ENCODE peak calls at places on chromosomes 16 and 17, in four cellular contexts. One of them, this sample, is unnamed.

GRCh38 chr17:55430531-55431228 is 9.0 kb upstream of the MMD start:
- DNase-seq in dorsolateral prefrontal cortex: no peak
- DNase-seq in suprapubic skin: no peak
- DNase-seq in mucosa of descending colon: no peak
- DNase-seq in this sample: peak; percentile 52

GRCh38 chr17:41340496-41340895 is 10.1 kb downstream of the KRT33A start:
- DNase-seq in dorsolateral prefrontal cortex: no peak
- DNase-seq in suprapubic skin: no peak
- DNase-seq in mucosa of descending colon: no peak
- DNase-seq in this sample: no peak

GRCh38 chr17:69246726-69247375 is 18.2 kb upstream of the ABCA10 start:
- DNase-seq in dorsolateral prefrontal cortex: no peak
- DNase-seq in suprapubic skin: no peak
- DNase-seq in mucosa of descending colon: no peak
- DNase-seq in this sample: peak; percentile 56

GRCh38 chr17:63530557-63531021 is 7.4 kb downstream of the KCNH6 start:
- DNase-seq in dorsolateral prefrontal cortex: no peak
- DNase-seq in suprapubic skin: peak; percentile 67
- DNase-seq in mucosa of descending colon: no peak
- DNase-seq in this sample: no peak

GRCh38 chr17:59783221-59784016 is 76.0 kb downstream of the VMP1 start:
- DNase-seq in dorsolateral prefrontal cortex: no peak
- DNase-seq in suprapubic skin: no peak
- DNase-seq in mucosa of descending colon: no peak
- DNase-seq in this sample: peak; percentile 79

GRCh38 chr16:23858496-23859062 is 22.8 kb downstream of the PRKCB start:
- DNase-seq in dorsolateral prefrontal cortex: no peak
- DNase-seq in suprapubic skin: no peak
- DNase-seq in mucosa of descending colon: no peak
- DNase-seq in this sample: peak; percentile 29

GRCh38 chr17:40666366-40666765 is 1.4 kb upstream of the KRT222 start:
- DNase-seq in dorsolateral prefrontal cortex: no peak
- DNase-seq in suprapubic skin: no peak
- DNase-seq in mucosa of descending colon: no peak
- DNase-seq in this sample: no peak

GRCh38 chr17:73974536-73974935 is 228.9 kb upstream of the RPL38 start:
- DNase-seq in dorsolateral prefrontal cortex: no peak
- DNase-seq in suprapubic skin: no peak
- DNase-seq in mucosa of descending colon: no peak
- DNase-seq in this sample: no peak

GRCh38 chr16:76385831-76386230 is 108.6 kb downstream of the CNTNAP4 start:
- DNase-seq in dorsolateral prefrontal cortex: no peak
- DNase-seq in suprapubic skin: no peak
- DNase-seq in mucosa of descending colon: no peak
- DNase-seq in this sample: no peak

GRCh38 chr16:1991135-1991551 is 1.4 kb downstream of the SYNGR3 start:
- DNase-seq in dorsolateral prefrontal cortex: peak; percentile 40
- DNase-seq in suprapubic skin: no peak
- DNase-seq in mucosa of descending colon: peak; percentile 67
- DNase-seq in this sample: no peak

GRCh38 chr17:65741690-65742089 is 180.2 kb upstream of the AXIN2 start:
- DNase-seq in dorsolateral prefrontal cortex: no peak
- DNase-seq in suprapubic skin: no peak
- DNase-seq in mucosa of descending colon: no peak
- DNase-seq in this sample: no peak

GRCh38 chr16:974001-974601 is 3.3 kb upstream of the LMF1 start:
- DNase-seq in dorsolateral prefrontal cortex: no peak
- DNase-seq in suprapubic skin: no peak
- DNase-seq in mucosa of descending colon: no peak
- DNase-seq in this sample: no peak

GRCh38 chr16:47460301-47460754 is 535 bp downstream of the ITFG1 start:
- DNase-seq in dorsolateral prefrontal cortex: no peak
- DNase-seq in suprapubic skin: no peak
- DNase-seq in mucosa of descending colon: no peak
- DNase-seq in this sample: peak; percentile 39

GRCh38 chr16:89431158-89431584 is 59.2 kb downstream of the ANKRD11 start:
- DNase-seq in dorsolateral prefrontal cortex: no peak
- DNase-seq in suprapubic skin: no peak
- DNase-seq in mucosa of descending colon: peak; percentile 76
- DNase-seq in this sample: peak; percentile 69

GRCh38 chr17:44362964-44363612 is 565 bp downstream of the FAM171A2 start:
- DNase-seq in dorsolateral prefrontal cortex: no peak
- DNase-seq in suprapubic skin: peak; percentile 79
- DNase-seq in mucosa of descending colon: no peak
- DNase-seq in this sample: no peak

GRCh38 chr17:74527081-74527480 is 4.2 kb downstream of the CD300LB start:
- DNase-seq in dorsolateral prefrontal cortex: no peak
- DNase-seq in suprapubic skin: peak; percentile 45
- DNase-seq in mucosa of descending colon: no peak
- DNase-seq in this sample: no peak

GRCh38 chr17:40190197-40191021 is 13.1 kb downstream of the RAPGEFL1 start:
- DNase-seq in dorsolateral prefrontal cortex: no peak
- DNase-seq in suprapubic skin: no peak
- DNase-seq in mucosa of descending colon: no peak
- DNase-seq in this sample: peak; percentile 33

GRCh38 chr17:74199306-74200092 is 4.0 kb upstream of the RPL38 start:
- DNase-seq in dorsolateral prefrontal cortex: peak; percentile 74
- DNase-seq in suprapubic skin: no peak
- DNase-seq in mucosa of descending colon: peak; percentile 80
- DNase-seq in this sample: peak; percentile 62

GRCh38 chr17:82134101-82134500 is 36.1 kb upstream of the FASN start:
- DNase-seq in dorsolateral prefrontal cortex: no peak
- DNase-seq in suprapubic skin: peak; percentile 94
- DNase-seq in mucosa of descending colon: no peak
- DNase-seq in this sample: peak; percentile 41

GRCh38 chr16:5309946-5310611 is 212.5 kb upstream of the EEF2KMT start:
- DNase-seq in dorsolateral prefrontal cortex: no peak
- DNase-seq in suprapubic skin: no peak
- DNase-seq in mucosa of descending colon: peak; percentile 61
- DNase-seq in this sample: no peak

GRCh38 chr17:45052052-45052772 is 780 bp upstream of the DCAKD start:
- DNase-seq in dorsolateral prefrontal cortex: peak; percentile 37
- DNase-seq in suprapubic skin: no peak
- DNase-seq in mucosa of descending colon: peak; percentile 66
- DNase-seq in this sample: peak; percentile 82

GRCh38 chr16:88316941-88317618 is 65.7 kb upstream of the ZNF469 start:
- DNase-seq in dorsolateral prefrontal cortex: no peak
- DNase-seq in suprapubic skin: no peak
- DNase-seq in mucosa of descending colon: no peak
- DNase-seq in this sample: no peak

GRCh38 chr16:49463529-49463928 is 89.9 kb downstream of the C16orf78 start:
- DNase-seq in dorsolateral prefrontal cortex: no peak
- DNase-seq in suprapubic skin: peak; percentile 35
- DNase-seq in mucosa of descending colon: peak; percentile 42
- DNase-seq in this sample: no peak

GRCh38 chr17:15912416-15912955 is 32.4 kb upstream of the ADORA2B start:
- DNase-seq in dorsolateral prefrontal cortex: no peak
- DNase-seq in suprapubic skin: no peak
- DNase-seq in mucosa of descending colon: no peak
- DNase-seq in this sample: no peak

GRCh38 chr17:74276561-74277009 is 2.6 kb downstream of the DNAI2 start:
- DNase-seq in dorsolateral prefrontal cortex: peak; percentile 65
- DNase-seq in suprapubic skin: no peak
- DNase-seq in mucosa of descending colon: no peak
- DNase-seq in this sample: no peak

GRCh38 chr16:87595712-87596111 is 6.6 kb upstream of the JPH3 start:
- DNase-seq in dorsolateral prefrontal cortex: no peak
- DNase-seq in suprapubic skin: no peak
- DNase-seq in mucosa of descending colon: no peak
- DNase-seq in this sample: no peak

GRCh38 chr17:57112994-57113393 is 27.9 kb downstream of the AKAP1 start:
- DNase-seq in dorsolateral prefrontal cortex: no peak
- DNase-seq in suprapubic skin: no peak
- DNase-seq in mucosa of descending colon: no peak
- DNase-seq in this sample: no peak

GRCh38 chr17:76969598-76970172 is 101.5 kb downstream of the MGAT5B start:
- DNase-seq in dorsolateral prefrontal cortex: no peak
- DNase-seq in suprapubic skin: no peak
- DNase-seq in mucosa of descending colon: no peak
- DNase-seq in this sample: no peak

GRCh38 chr17:42317256-42317966 is 29.1 kb downstream of the STAT5A start:
- DNase-seq in dorsolateral prefrontal cortex: no peak
- DNase-seq in suprapubic skin: no peak
- DNase-seq in mucosa of descending colon: no peak
- DNase-seq in this sample: no peak

GRCh38 chr17:51734462-51734861 is 424.1 kb downstream of the CA10 start:
- DNase-seq in dorsolateral prefrontal cortex: no peak
- DNase-seq in suprapubic skin: no peak
- DNase-seq in mucosa of descending colon: no peak
- DNase-seq in this sample: no peak

GRCh38 chr17:62663304-62663703 is 35.8 kb downstream of the MRC2 start:
- DNase-seq in dorsolateral prefrontal cortex: no peak
- DNase-seq in suprapubic skin: no peak
- DNase-seq in mucosa of descending colon: no peak
- DNase-seq in this sample: no peak

GRCh38 chr16:68085259-68086071 is at the start of gene NFATC3:
- DNase-seq in dorsolateral prefrontal cortex: peak; percentile 98
- DNase-seq in suprapubic skin: peak; percentile 100
- DNase-seq in mucosa of descending colon: peak; percentile 99
- DNase-seq in this sample: peak; percentile 98

GRCh38 chr17:49063652-49064051 is 66.5 kb downstream of the IGF2BP1 start:
- DNase-seq in dorsolateral prefrontal cortex: peak; percentile 28
- DNase-seq in suprapubic skin: no peak
- DNase-seq in mucosa of descending colon: no peak
- DNase-seq in this sample: no peak

GRCh38 chr16:68417711-68418301 is 30.5 kb downstream of the SMPD3 start:
- DNase-seq in dorsolateral prefrontal cortex: peak; percentile 27
- DNase-seq in suprapubic skin: no peak
- DNase-seq in mucosa of descending colon: peak; percentile 86
- DNase-seq in this sample: peak; percentile 88

GRCh38 chr16:55526448-55526847 is 17.6 kb downstream of the LPCAT2 start:
- DNase-seq in dorsolateral prefrontal cortex: no peak
- DNase-seq in suprapubic skin: no peak
- DNase-seq in mucosa of descending colon: no peak
- DNase-seq in this sample: peak; percentile 51

GRCh38 chr17:29241015-29241963 is 5.4 kb upstream of the CRYBA1 start:
- DNase-seq in dorsolateral prefrontal cortex: peak; percentile 55
- DNase-seq in suprapubic skin: no peak
- DNase-seq in mucosa of descending colon: no peak
- DNase-seq in this sample: peak; percentile 98

GRCh38 chr17:2128011-2128410 is 73.1 kb downstream of the HIC1 start:
- DNase-seq in dorsolateral prefrontal cortex: no peak
- DNase-seq in suprapubic skin: no peak
- DNase-seq in mucosa of descending colon: no peak
- DNase-seq in this sample: no peak
- H3K4me3 ChIP-seq in dorsolateral prefrontal cortex: no peak overlapping the region
- H3K4me3 ChIP-seq in suprapubic skin: no peak overlapping the region
- H3K4me3 ChIP-seq in mucosa of descending colon: no peak overlapping the region
- H3K4me3 ChIP-seq in this sample: no peak overlapping the region

DNA sequence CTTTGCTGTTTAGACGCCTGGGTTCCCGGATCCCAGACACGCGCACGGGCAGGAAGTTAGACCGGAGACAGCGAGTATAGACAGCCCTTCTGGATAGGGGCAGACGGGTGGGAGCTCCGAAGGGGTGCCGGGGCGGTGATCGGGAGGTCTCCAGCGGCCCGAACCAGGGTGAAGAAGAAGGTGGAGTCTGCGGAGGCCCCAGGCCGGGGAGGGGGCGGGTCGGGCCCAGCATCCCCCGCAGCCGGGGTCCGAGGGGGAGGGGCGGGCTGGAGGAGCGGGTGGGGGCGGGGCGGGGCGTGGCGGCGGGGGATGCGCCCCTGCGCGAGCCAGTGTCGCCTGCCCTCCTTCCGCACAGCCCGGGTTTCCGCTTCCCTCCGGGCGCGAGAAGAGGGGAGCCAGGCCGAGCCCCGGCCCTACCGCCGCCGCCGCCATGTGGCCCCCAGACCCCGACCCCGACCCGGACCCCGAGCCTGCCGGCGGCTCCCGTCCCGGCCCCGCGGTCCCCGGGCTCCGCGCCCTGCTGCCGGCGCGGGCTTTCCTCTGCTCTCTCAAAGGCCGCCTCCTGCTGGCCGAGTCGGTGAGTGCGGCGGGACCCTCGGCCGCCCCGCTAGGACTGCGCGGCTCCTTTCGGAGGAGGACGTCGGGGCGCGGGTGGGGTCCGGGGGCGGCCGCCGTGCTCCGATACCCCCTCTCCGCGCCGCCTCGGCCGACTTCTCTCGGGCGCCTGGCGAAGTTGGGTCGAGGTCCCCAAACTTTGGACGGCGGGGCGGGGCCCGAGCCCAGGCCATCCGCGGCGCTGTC is at the start of gene CMTM3:
- DNase-seq in dorsolateral prefrontal cortex: no peak
- DNase-seq in suprapubic skin: no peak
- DNase-seq in mucosa of descending colon: peak; percentile 75
- DNase-seq in this sample: peak; percentile 45
- TF ChIP-seq CTCF in dorsolateral prefrontal cortex: peak; percentile 68
- TF ChIP-seq CTCF in suprapubic skin: peak; percentile 78
- TF ChIP-seq CTCF in mucosa of descending colon: peak; percentile 60
- TF ChIP-seq CTCF in this sample: peak; percentile 52

DNA sequence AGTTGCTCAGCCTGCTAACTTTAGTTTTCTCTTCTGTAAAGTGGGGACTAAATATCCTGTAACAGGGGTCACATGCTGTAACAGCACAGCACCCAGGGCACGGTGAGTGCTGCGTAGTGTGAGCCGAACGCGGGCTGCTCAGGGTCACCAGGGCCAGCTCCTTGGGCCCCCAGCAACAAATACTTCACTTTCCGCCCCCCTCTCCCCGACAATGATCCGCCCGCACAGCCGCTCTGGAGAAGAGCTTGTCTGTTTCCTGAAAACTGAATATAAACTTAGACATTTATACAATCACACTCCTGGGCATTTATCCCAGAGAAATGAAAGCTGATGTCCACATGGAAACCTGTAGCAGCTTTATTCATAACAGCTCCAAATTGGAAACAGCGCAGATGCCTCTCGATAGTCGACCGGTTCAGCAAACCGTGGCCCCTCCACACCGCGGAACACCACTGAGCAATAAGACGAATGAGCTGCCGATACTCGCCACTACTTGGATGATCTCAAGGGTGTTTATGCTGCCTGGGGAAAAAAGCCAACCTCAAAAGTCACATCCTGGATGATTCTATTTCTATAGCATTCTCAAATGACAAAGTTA is 267.2 kb downstream of the PARN start:
- DNase-seq in dorsolateral prefrontal cortex: peak; percentile 19
- DNase-seq in suprapubic skin: no peak
- DNase-seq in mucosa of descending colon: no peak
- DNase-seq in this sample: peak; percentile 36
- H3K4me3 ChIP-seq in dorsolateral prefrontal cortex: no peak overlapping the region
- H3K4me3 ChIP-seq in suprapubic skin: no peak overlapping the region
- H3K4me3 ChIP-seq in mucosa of descending colon: no peak overlapping the region
- H3K4me3 ChIP-seq in this sample: no peak overlapping the region

DNA sequence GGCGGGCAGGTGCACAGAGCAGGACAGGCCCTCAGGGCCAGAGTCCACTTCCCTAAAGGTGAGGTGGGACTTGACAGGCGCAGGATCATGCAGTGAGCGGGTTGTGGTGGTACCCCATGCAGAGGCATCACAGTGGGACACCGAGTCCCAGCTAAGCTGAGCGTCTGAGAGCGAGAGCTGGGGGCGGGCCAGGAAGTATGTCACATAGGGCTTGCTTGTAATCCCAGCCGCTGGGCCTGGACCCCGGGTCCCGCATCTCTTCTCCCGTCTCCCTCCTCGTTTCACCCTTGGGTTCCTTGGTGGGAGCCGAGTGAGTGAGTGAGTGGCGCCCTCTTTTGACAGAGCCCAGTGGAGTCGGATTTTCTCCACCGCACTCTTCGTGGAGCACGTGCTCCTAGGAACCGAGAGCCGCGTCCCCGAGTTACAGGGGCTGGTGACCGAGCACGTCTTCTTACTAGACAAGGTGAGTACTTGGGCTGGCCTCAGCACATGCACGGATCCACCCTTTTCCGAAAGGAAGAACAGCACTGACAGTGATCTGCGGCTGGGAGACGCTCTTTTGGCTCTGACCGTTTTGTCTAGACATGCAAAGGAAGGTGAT is 50.8 kb upstream of the ENDOV start:
- DNase-seq in dorsolateral prefrontal cortex: peak; percentile 35
- DNase-seq in suprapubic skin: no peak
- DNase-seq in mucosa of descending colon: no peak
- DNase-seq in this sample: peak; percentile 80
- TF ChIP-seq CTCF in dorsolateral prefrontal cortex: peak; percentile 39
- TF ChIP-seq CTCF in suprapubic skin: peak; percentile 19
- TF ChIP-seq CTCF in mucosa of descending colon: no peak
- TF ChIP-seq CTCF in this sample: peak; percentile 48